ENCODE peak calls at places on chromosomes 13 and 19, in ten cellular contexts. U is hypothalamus; T is AG09319; M is dermis microvascular lymphatic vessel endothelial cell; O is activated naive CD4-positive, alpha-beta T cell treated with anti-CD3 and anti-CD28 coated beads, Interleukin-2, amount 50 U/mL, for 16 hours; S is left ventricle myocardium inferior; P is colonic mucosa; J is neural crest cell; C is NCI-H748 treated with DMSO at 0.1 percent for 48 hours; R is choroid plexus epithelial cell. Z is an unnamed sample.

GRCh38 chr13:111177081-111177711 is 62.1 kb downstream of the ARHGEF7 start:
- DNase-seq in U (peak; percentile 65), T (no peak), M (peak; percentile 99), O (no peak), S (peak; percentile 75), P (no peak), J (no peak), C (no peak), R (peak; percentile 88), Z (no peak)

GRCh38 chr13:114096811-114097503 is 35.5 kb downstream of the RASA3 start:
- DNase-seq in U (no peak), T (no peak), M (no peak), O (no peak), S (no peak), P (no peak), J (no peak), C (no peak), R (no peak), Z (peak; percentile 91)

GRCh38 chr19:46495789-46496099 is at the start of gene PNMA8B:
- DNase-seq in U (peak; percentile 85), T (no peak), M (peak; percentile 14), O (peak; percentile 64), S (peak; percentile 63), P (peak; percentile 26), J (peak; percentile 98), C (peak; percentile 75), R (peak; percentile 65), Z (peak; percentile 81)

GRCh38 chr19:7907122-7907521 is 3.4 kb downstream of the MAP2K7 start:
- DNase-seq in U (no peak), T (no peak), M (no peak), O (no peak), S (no peak), P (no peak), J (no peak), C (no peak), R (no peak), Z (no peak)

GRCh38 chr13:71831716-71832115 is 35.3 kb downstream of the DACH1 start:
- DNase-seq in U (no peak), T (no peak), M (no peak), O (no peak), S (no peak), P (no peak), J (no peak), C (no peak), R (peak; percentile 41), Z (no peak)

GRCh38 chr13:62643007-62643483 is 1227.4 kb upstream of the PCDH20 start:
- DNase-seq in U (no peak), T (no peak), M (no peak), O (no peak), S (no peak), P (no peak), J (no peak), C (no peak), R (peak; percentile 49), Z (no peak)

GRCh38 chr19:55687281-55688172 is 12.5 kb downstream of the EPN1 start:
- DNase-seq in U (no peak), T (no peak), M (no peak), O (no peak), S (peak; percentile 13), P (peak; percentile 83), J (no peak), C (no peak), R (no peak), Z (no peak)

GRCh38 chr13:89239361-89240127 is 1568.4 kb downstream of the SLITRK5 start:
- DNase-seq in U (no peak), T (no peak), M (no peak), O (no peak), S (no peak), P (no peak), J (no peak), C (no peak), R (peak; percentile 6), Z (no peak)

GRCh38 chr19:10424011-10424637 is 3.8 kb downstream of the PDE4A start:
- DNase-seq in U (peak; percentile 77), T (no peak), M (peak; percentile 76), O (peak; percentile 71), S (peak; percentile 77), P (peak; percentile 88), J (peak; percentile 89), C (peak; percentile 41), R (peak; percentile 70), Z (peak; percentile 79)

GRCh38 chr13:45700971-45701900 is 884 bp upstream of the CBY2 start:
- DNase-seq in U (no peak), T (no peak), M (no peak), O (no peak), S (no peak), P (no peak), J (no peak), C (no peak), R (no peak), Z (no peak)

GRCh38 chr13:34462843-34463242 is 479.2 kb upstream of the NBEA start:
- DNase-seq in U (no peak), T (no peak), M (peak; percentile 21), O (no peak), S (peak; percentile 17), P (no peak), J (no peak), C (no peak), R (peak; percentile 16), Z (no peak)

GRCh38 chr19:291561-292280 is 518 bp upstream of the PLPP2 start:
- DNase-seq in U (peak; percentile 39), T (no peak), M (no peak), O (no peak), S (no peak), P (peak; percentile 34), J (no peak), C (no peak), R (no peak), Z (peak; percentile 44)

GRCh38 chr19:56091066-56091490 is 30.0 kb downstream of the ZNF787 start:
- DNase-seq in U (no peak), T (no peak), M (no peak), O (no peak), S (no peak), P (no peak), J (no peak), C (no peak), R (peak; percentile 72), Z (no peak)

GRCh38 chr13:98155475-98156111 is 12.7 kb downstream of the FARP1 start:
- DNase-seq in U (no peak), T (no peak), M (peak; percentile 72), O (no peak), S (no peak), P (no peak), J (no peak), C (no peak), R (peak; percentile 72), Z (no peak)

GRCh38 chr19:20470345-20471119 is 95.0 kb downstream of the ZNF737 start:
- DNase-seq in U (no peak), T (no peak), M (no peak), O (no peak), S (no peak), P (no peak), J (no peak), C (no peak), R (no peak), Z (no peak)

GRCh38 chr13:88217372-88217771 is 546.2 kb downstream of the SLITRK5 start:
- DNase-seq in U (no peak), T (no peak), M (no peak), O (no peak), S (no peak), P (no peak), J (no peak), C (no peak), R (no peak), Z (no peak)

GRCh38 chr13:47853236-47853635 is 147.8 kb downstream of the SUCLA2 start:
- DNase-seq in U (no peak), T (no peak), M (no peak), O (no peak), S (no peak), P (no peak), J (no peak), C (no peak), R (peak; percentile 88), Z (no peak)

GRCh38 chr13:113110048-113110851 is 4.7 kb downstream of the F7 start:
- DNase-seq in U (no peak), T (no peak), M (no peak), O (peak; percentile 51), S (no peak), P (no peak), J (no peak), C (no peak), R (peak; percentile 26), Z (no peak)

GRCh38 chr13:98977568-98978270 is at the start of gene DOCK9:
- DNase-seq in U (peak; percentile 53), T (no peak), M (peak; percentile 92), O (no peak), S (peak; percentile 77), P (peak; percentile 69), J (peak; percentile 20), C (peak; percentile 59), R (peak; percentile 81), Z (peak; percentile 22)

GRCh38 chr13:109869312-109870237 is 83.2 kb upstream of the IRS2 start:
- DNase-seq in U (peak; percentile 55), T (peak; percentile 31), M (peak; percentile 11), O (peak; percentile 13), S (peak; percentile 81), P (peak; percentile 47), J (no peak), C (peak; percentile 93), R (peak; percentile 62), Z (peak; percentile 97)

GRCh38 chr19:58325623-58326022 is 1.2 kb upstream of the ZSCAN22 start:
- DNase-seq in U (no peak), T (no peak), M (peak; percentile 7), O (no peak), S (no peak), P (no peak), J (no peak), C (peak; percentile 15), R (peak; percentile 25), Z (no peak)

GRCh38 chr19:23916991-23917390 is 2.3 kb downstream of the ZNF726 start:
- DNase-seq in U (no peak), T (no peak), M (no peak), O (no peak), S (no peak), P (no peak), J (no peak), C (no peak), R (peak; percentile 13), Z (no peak)

GRCh38 chr13:32695602-32696250 is 109.5 kb downstream of the PDS5B start:
- DNase-seq in U (no peak), T (no peak), M (no peak), O (no peak), S (no peak), P (no peak), J (no peak), C (no peak), R (peak; percentile 15), Z (no peak)

GRCh38 chr19:44303305-44303704 is 1.5 kb downstream of the ZNF235 start:
- DNase-seq in U (no peak), T (no peak), M (no peak), O (no peak), S (no peak), P (no peak), J (no peak), C (no peak), R (no peak), Z (no peak)

GRCh38 chr13:98509271-98510155 is 67.4 kb downstream of the STK24 start:
- DNase-seq in U (no peak), T (peak; percentile 79), M (peak; percentile 94), O (peak; percentile 45), S (peak; percentile 65), P (peak; percentile 78), J (no peak), C (no peak), R (peak; percentile 88), Z (no peak)

GRCh38 chr19:44260343-44260681 is 626 bp downstream of the ZNF233 start:
- DNase-seq in U (peak; percentile 0), T (no peak), M (no peak), O (no peak), S (no peak), P (peak; percentile 23), J (no peak), C (no peak), R (no peak), Z (no peak)

GRCh38 chr13:40102854-40103253 is 447.4 kb downstream of the COG6 start:
- DNase-seq in U (no peak), T (no peak), M (no peak), O (peak; percentile 91), S (no peak), P (no peak), J (no peak), C (no peak), R (peak; percentile 89), Z (no peak)

GRCh38 chr13:95128045-95128643 is 173.1 kb downstream of the ABCC4 start:
- DNase-seq in U (no peak), T (no peak), M (peak; percentile 72), O (no peak), S (no peak), P (no peak), J (no peak), C (peak; percentile 89), R (no peak), Z (peak; percentile 54)